ENCODE peak calls at places on chromosomes 6 and 20, in nine cellular contexts. I is astrocyte of the spinal cord; O is fibroblast of villous mesenchyme; J is fibroblast of lung; X is AG10803; E is CD8-positive, alpha-beta memory T cell; W is neural progenitor cell; B is left ventricle myocardium inferior; D is HL-60. V is an unnamed sample.

GRCh38 chr6:109381007-109381746 is 1.1 kb downstream of the CD164 start:
- DNase-seq in I (no peak), O (peak; percentile 74), J (peak; percentile 28), X (peak; percentile 49), E (no peak), W (peak; percentile 9), B (no peak), D (peak; percentile 25), V (no peak)

GRCh38 chr6:27748662-27749061 is 163.5 kb downstream of the OR2B2 start:
- DNase-seq in I (no peak), O (no peak), J (no peak), X (no peak), E (no peak), W (no peak), B (no peak), D (no peak), V (no peak)

GRCh38 chr6:150297327-150298028 is 71.3 kb upstream of the IYD start:
- DNase-seq in I (peak; percentile 74), O (peak; percentile 53), J (peak; percentile 90), X (peak; percentile 25), E (no peak), W (no peak), B (no peak), D (no peak), V (no peak)

GRCh38 chr6:30763618-30764489 is 19.5 kb upstream of the IER3 start:
- DNase-seq in I (peak; percentile 84), O (no peak), J (peak; percentile 89), X (no peak), E (no peak), W (peak; percentile 72), B (no peak), D (no peak), V (peak; percentile 90)

GRCh38 chr20:62982124-62983075 is 24.4 kb downstream of the BHLHE23 start:
- DNase-seq in I (no peak), O (no peak), J (no peak), X (no peak), E (no peak), W (no peak), B (no peak), D (peak; percentile 68), V (no peak)

GRCh38 chr6:42374027-42374669 is 77.6 kb downstream of the TRERF1 start:
- DNase-seq in I (no peak), O (peak; percentile 30), J (no peak), X (no peak), E (no peak), W (no peak), B (no peak), D (peak; percentile 63), V (no peak)

GRCh38 chr6:49958180-49958579 is 5.8 kb downstream of the DEFB114 start:
- DNase-seq in I (no peak), O (no peak), J (no peak), X (no peak), E (no peak), W (no peak), B (no peak), D (no peak), V (no peak)

GRCh38 chr6:141610741-141611140 is 522.0 kb upstream of the GJE1 start:
- DNase-seq in I (peak; percentile 14), O (peak; percentile 31), J (peak; percentile 15), X (peak; percentile 18), E (no peak), W (peak; percentile 13), B (no peak), D (no peak), V (peak; percentile 52)

GRCh38 chr6:136593748-136594490 is 43.7 kb upstream of the MAP7 start:
- DNase-seq in I (peak; percentile 98), O (peak; percentile 98), J (peak; percentile 100), X (peak; percentile 99), E (peak; percentile 12), W (no peak), B (no peak), D (peak; percentile 76), V (no peak)

GRCh38 chr6:108200631-108201030 is 34.8 kb downstream of the NR2E1 start:
- DNase-seq in I (peak; percentile 78), O (peak; percentile 26), J (peak; percentile 72), X (no peak), E (no peak), W (no peak), B (no peak), D (no peak), V (no peak)

GRCh38 chr6:33683051-33683571 is 28.4 kb downstream of the UQCC2 start:
- DNase-seq in I (no peak), O (no peak), J (peak; percentile 30), X (no peak), E (peak; percentile 17), W (no peak), B (no peak), D (no peak), V (no peak)

GRCh38 chr6:42118162-42119001 is 24.0 kb downstream of the C6orf132 start:
- DNase-seq in I (no peak), O (no peak), J (peak; percentile 36), X (peak; percentile 55), E (no peak), W (no peak), B (peak; percentile 77), D (no peak), V (no peak)

GRCh38 chr6:168935628-168936010 is 318.0 kb downstream of the THBS2 start:
- DNase-seq in I (no peak), O (no peak), J (no peak), X (no peak), E (no peak), W (no peak), B (no peak), D (no peak), V (no peak)

GRCh38 chr20:24936526-24937407 is 12.3 kb upstream of the CST7 start:
- DNase-seq in I (no peak), O (no peak), J (no peak), X (no peak), E (no peak), W (no peak), B (no peak), D (no peak), V (peak; percentile 14)

GRCh38 chr20:6028795-6029194 is 25.1 kb downstream of the LRRN4 start:
- DNase-seq in I (no peak), O (no peak), J (no peak), X (no peak), E (no peak), W (no peak), B (no peak), D (no peak), V (no peak)

DNA sequence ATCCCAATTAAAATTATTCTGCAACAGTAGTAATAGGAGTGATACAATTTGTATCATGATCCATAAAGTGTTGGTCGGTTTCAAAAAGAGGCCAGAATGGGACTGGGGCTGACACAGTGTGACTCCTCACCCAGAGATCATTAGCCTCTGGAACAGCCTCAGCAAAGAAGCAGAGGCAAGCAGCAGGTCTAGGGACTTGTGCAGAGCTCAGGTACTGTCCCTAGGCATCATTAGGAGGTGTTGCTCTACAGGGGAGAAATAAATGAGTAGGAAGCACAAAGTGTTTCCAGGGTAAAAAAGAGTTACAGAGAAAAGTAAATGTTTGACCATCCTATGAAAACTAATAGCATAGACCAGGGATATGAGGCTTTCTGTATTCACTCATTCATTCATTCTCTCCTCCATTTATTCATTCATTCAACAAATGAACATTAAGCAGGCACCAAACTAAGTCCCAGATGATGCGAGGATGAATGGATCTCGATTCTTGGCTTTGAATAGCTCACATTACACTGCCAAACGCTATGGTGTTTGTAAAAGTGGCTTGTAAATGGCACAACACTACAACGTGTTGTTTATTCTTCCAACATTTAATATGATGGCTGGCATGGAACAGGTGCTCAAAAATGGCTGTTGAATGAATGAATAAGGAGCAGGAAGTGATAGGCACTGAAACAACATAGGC is 17.4 kb upstream of the SLC16A10 start:
- DNase-seq in I (no peak), O (no peak), J (no peak), X (no peak), E (no peak), W (no peak), B (no peak), D (no peak), V (no peak)
- H3K4me3 ChIP-seq in I (no peak overlapping the region), O (no peak overlapping the region), J (no peak overlapping the region), X (no peak overlapping the region), E (no peak overlapping the region), W (no peak overlapping the region), B (no peak overlapping the region), D (no peak overlapping the region), V (no peak overlapping the region)

GRCh38 chr20:58390659-58391035 is 1.6 kb downstream of the VAPB start:
- DNase-seq in I (no peak), O (no peak), J (no peak), X (no peak), E (no peak), W (no peak), B (no peak), D (no peak), V (no peak)

GRCh38 chr20:58389968-58390658 is 1.1 kb downstream of the VAPB start:
- DNase-seq in I (no peak), O (no peak), J (no peak), X (no peak), E (no peak), W (no peak), B (no peak), D (no peak), V (no peak)

GRCh38 chr20:58388882-58389323 is at the start of gene VAPB:
- DNase-seq in I (peak; percentile 97), O (peak; percentile 96), J (peak; percentile 92), X (peak; percentile 96), E (peak; percentile 95), W (peak; percentile 98), B (peak; percentile 94), D (peak; percentile 91), V (peak; percentile 98)

GRCh38 chr20:58389324-58389967 is 417 bp downstream of the VAPB start:
- DNase-seq in I (peak; percentile 24), O (peak; percentile 47), J (peak; percentile 43), X (peak; percentile 49), E (peak; percentile 46), W (peak; percentile 77), B (peak; percentile 41), D (peak; percentile 17), V (no peak)

GRCh38 chr20:58388028-58388601 is 914 bp upstream of the VAPB start:
- DNase-seq in I (no peak), O (no peak), J (no peak), X (no peak), E (no peak), W (no peak), B (no peak), D (no peak), V (no peak)
- H3K4me3 ChIP-seq in I (no peak overlapping the region), O (peak overlapping the region; percentile 59), J (no peak overlapping the region), X (no peak overlapping the region), E (peak overlapping the region; percentile 14), W (peak overlapping the region; percentile 71), B (peak overlapping the region; percentile 89), D (no peak overlapping the region), V (peak overlapping the region; percentile 70)

GRCh38 chr20:36132802-36133211 is 21.7 kb upstream of the EPB41L1 start:
- DNase-seq in I (no peak), O (no peak), J (no peak), X (no peak), E (no peak), W (no peak), B (no peak), D (no peak), V (no peak)
- H3K4me3 ChIP-seq in I (no peak overlapping the region), O (no peak overlapping the region), J (no peak overlapping the region), X (no peak overlapping the region), E (no peak overlapping the region), W (no peak overlapping the region), B (no peak overlapping the region), D (no peak overlapping the region), V (no peak overlapping the region)

DNA sequence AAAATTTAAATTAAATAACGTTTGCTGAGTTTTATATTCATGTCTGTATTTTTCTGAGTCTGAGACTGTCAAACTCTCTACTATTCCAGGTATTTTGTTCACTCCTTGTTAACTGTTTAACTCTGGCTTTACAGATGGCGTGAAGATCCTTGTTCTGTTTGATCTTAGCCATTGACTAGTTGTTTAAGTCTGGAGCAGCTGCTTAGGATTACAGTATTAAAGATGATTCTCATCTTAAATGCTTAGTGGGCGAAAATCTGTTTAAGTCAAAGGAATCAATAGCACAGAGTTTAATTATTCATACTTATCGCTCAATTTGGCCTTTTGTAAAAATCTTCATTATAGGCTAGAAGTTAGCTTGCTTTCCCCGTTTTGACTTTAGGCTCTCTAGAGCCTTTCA is 2.4 kb downstream of the PHACTR2 start:
- DNase-seq in I (no peak), O (peak; percentile 52), J (no peak), X (no peak), E (no peak), W (peak; percentile 22), B (no peak), D (no peak), V (no peak)
- H3K4me3 ChIP-seq in I (peak overlapping the region; percentile 77), O (peak overlapping the region; percentile 82), J (peak overlapping the region; percentile 59), X (peak overlapping the region; percentile 68), E (no peak overlapping the region), W (peak overlapping the region; percentile 77), B (peak overlapping the region; percentile 86), D (no peak overlapping the region), V (peak overlapping the region; percentile 93)